ENCODE peak calls at places on chromosomes 5 and 9, in four cellular contexts. M is left ventricle myocardium inferior, X is IMR-90, F is ovary. O is an unnamed sample.
A peak's percentile ranks its signal among the peaks of the same experiment; 100 is the strongest.

GRCh38 chr5:64619609-64620008 is 70.7 kb upstream of the SHISAL2B start:
- DNase-seq in M (no peak), X (no peak), F (no peak), O (no peak)

GRCh38 chr5:143435207-143435657 is 31.7 kb upstream of the NR3C1 start:
- DNase-seq in M (no peak), X (peak; percentile 30), F (no peak), O (no peak)

GRCh38 chr5:10936081-10936480 is 175.0 kb upstream of the DAP start:
- DNase-seq in M (no peak), X (no peak), F (no peak), O (no peak)

GRCh38 chr5:71982717-71983395 is 124.4 kb upstream of the MAP1B start:
- DNase-seq in M (no peak), X (no peak), F (no peak), O (no peak)

GRCh38 chr9:70556736-70557135 is 142.3 kb upstream of the KLF9 start:
- DNase-seq in M (no peak), X (no peak), F (no peak), O (no peak)

GRCh38 chr5:124481419-124481818 is 265.0 kb downstream of the ZNF608 start:
- DNase-seq in M (no peak), X (no peak), F (no peak), O (no peak)

GRCh38 chr5:14181299-14181968 is 38.3 kb downstream of the TRIO start:
- DNase-seq in M (no peak), X (no peak), F (no peak), O (no peak)

GRCh38 chr9:87181670-87182069 is 234.4 kb upstream of the GAS1 start:
- DNase-seq in M (no peak), X (no peak), F (no peak), O (no peak)

GRCh38 chr9:33273972-33274328 is 9.1 kb downstream of the CHMP5 start:
- DNase-seq in M (no peak), X (peak; percentile 49), F (no peak), O (no peak)

GRCh38 chr9:81560851-81561732 is 128.3 kb downstream of the TLE1 start:
- DNase-seq in M (no peak), X (no peak), F (no peak), O (no peak)

GRCh38 chr9:20271107-20271506 is 351.2 kb downstream of the MLLT3 start:
- DNase-seq in M (no peak), X (no peak), F (no peak), O (no peak)

GRCh38 chr9:70484232-70485130 is 70.0 kb upstream of the KLF9 start:
- DNase-seq in M (no peak), X (peak; percentile 86), F (no peak), O (peak; percentile 27)

GRCh38 chr5:67234671-67235176 is 38.1 kb upstream of the CD180 start:
- DNase-seq in M (peak; percentile 40), X (peak; percentile 76), F (peak; percentile 46), O (no peak)

GRCh38 chr9:112764344-112764743 is 13.8 kb downstream of the SNX30 start:
- DNase-seq in M (no peak), X (peak; percentile 91), F (no peak), O (no peak)

GRCh38 chr5:4411664-4412063 is 728.5 kb upstream of the ADAMTS16 start:
- DNase-seq in M (no peak), X (no peak), F (no peak), O (no peak)

GRCh38 chr9:4497855-4498254 is 7.6 kb downstream of the SLC1A1 start:
- DNase-seq in M (no peak), X (peak; percentile 39), F (no peak), O (no peak)

GRCh38 chr5:93191016-93191415 is 390.0 kb downstream of the NR2F1-AS1 start:
- DNase-seq in M (no peak), X (no peak), F (no peak), O (no peak)

GRCh38 chr5:132102101-132102701 is 28.6 kb downstream of the CSF2 start:
- DNase-seq in M (no peak), X (no peak), F (no peak), O (peak; percentile 26)

GRCh38 chr9:69996947-69997346 is 46.7 kb upstream of the MAMDC2 start:
- DNase-seq in M (no peak), X (no peak), F (no peak), O (no peak)

GRCh38 chr9:6414291-6414690 is 1.3 kb downstream of the UHRF2 start:
- DNase-seq in M (no peak), X (peak; percentile 50), F (no peak), O (no peak)

GRCh38 chr9:27377811-27378345 is 80.9 kb upstream of the EQTN start:
- DNase-seq in M (no peak), X (no peak), F (no peak), O (no peak)

GRCh38 chr5:40791715-40792139 is 6.4 kb downstream of the PRKAA1 start:
- DNase-seq in M (no peak), X (peak; percentile 7), F (no peak), O (no peak)

GRCh38 chr5:179900707-179901106 is 7.0 kb downstream of the TBC1D9B start:
- DNase-seq in M (no peak), X (no peak), F (no peak), O (no peak)

GRCh38 chr5:176365663-176366574 is 632 bp downstream of the ARL10 start:
- DNase-seq in M (peak; percentile 64), X (peak; percentile 55), F (peak; percentile 75), O (peak; percentile 32)

GRCh38 chr5:55387865-55388264 is 80.1 kb downstream of the MTREX start:
- DNase-seq in M (no peak), X (no peak), F (no peak), O (no peak)

GRCh38 chr5:107796797-107797196 is 126.1 kb upstream of the EFNA5 start:
- DNase-seq in M (no peak), X (peak; percentile 54), F (no peak), O (no peak)

GRCh38 chr5:98454407-98454806 is 319.1 kb upstream of the RGMB start:
- DNase-seq in M (no peak), X (peak; percentile 55), F (no peak), O (no peak)

GRCh38 chr5:98455660-98456059 is 317.8 kb upstream of the RGMB start:
- DNase-seq in M (no peak), X (peak; percentile 77), F (no peak), O (no peak)

GRCh38 chr5:98458004-98458403 is 315.5 kb upstream of the RGMB start:
- DNase-seq in M (no peak), X (peak; percentile 95), F (no peak), O (no peak)

GRCh38 chr5:98453309-98453708 is 320.2 kb upstream of the RGMB start:
- DNase-seq in M (no peak), X (no peak), F (no peak), O (no peak)

DNA sequence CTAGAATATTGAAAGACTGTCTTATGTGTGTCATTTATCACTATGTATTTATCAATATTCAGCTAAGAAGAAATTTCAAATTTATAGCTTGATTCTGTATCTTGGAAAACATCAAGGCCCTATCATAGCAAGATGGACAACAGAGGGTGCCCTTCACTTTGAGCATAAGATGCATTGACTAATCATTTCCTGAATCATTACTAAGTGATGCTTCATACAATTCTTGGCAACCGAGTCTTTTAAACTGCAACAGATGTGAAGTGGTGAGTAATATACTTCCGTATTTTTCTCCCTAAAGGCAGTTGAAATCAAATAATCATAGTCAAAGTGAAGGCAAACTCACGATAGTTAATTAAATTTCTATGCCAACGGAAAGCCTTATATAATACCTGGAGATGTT is 318.6 kb upstream of the RGMB start:
- DNase-seq in M (no peak), X (peak; percentile 97), F (no peak), O (no peak)
- H3K4me3 ChIP-seq in M (no peak overlapping the region), X (peak overlapping the region; percentile 23), F (no peak overlapping the region), O (no peak overlapping the region)

GRCh38 chr9:136787690-136788400 is 3.3 kb upstream of the TMEM141 start:
- DNase-seq in M (peak; percentile 56), X (peak; percentile 42), F (peak; percentile 69), O (peak; percentile 74)
- H3K4me1 ChIP-seq in M (peaks cover 32% of the 10 kb centered on the region), X (peaks cover 5% of the 10 kb centered on the region), F (peaks cover 7% of the 10 kb centered on the region), O (peaks cover 14% of the 10 kb centered on the region)

GRCh38 chr9:10144336-10144735 is 468.5 kb downstream of the PTPRD start:
- DNase-seq in M (no peak), X (no peak), F (no peak), O (no peak)
- H3K27ac ChIP-seq in M (peak overlapping the region; percentile 72), X (no peak overlapping the region), F (no peak overlapping the region), O (no peak overlapping the region)

DNA sequence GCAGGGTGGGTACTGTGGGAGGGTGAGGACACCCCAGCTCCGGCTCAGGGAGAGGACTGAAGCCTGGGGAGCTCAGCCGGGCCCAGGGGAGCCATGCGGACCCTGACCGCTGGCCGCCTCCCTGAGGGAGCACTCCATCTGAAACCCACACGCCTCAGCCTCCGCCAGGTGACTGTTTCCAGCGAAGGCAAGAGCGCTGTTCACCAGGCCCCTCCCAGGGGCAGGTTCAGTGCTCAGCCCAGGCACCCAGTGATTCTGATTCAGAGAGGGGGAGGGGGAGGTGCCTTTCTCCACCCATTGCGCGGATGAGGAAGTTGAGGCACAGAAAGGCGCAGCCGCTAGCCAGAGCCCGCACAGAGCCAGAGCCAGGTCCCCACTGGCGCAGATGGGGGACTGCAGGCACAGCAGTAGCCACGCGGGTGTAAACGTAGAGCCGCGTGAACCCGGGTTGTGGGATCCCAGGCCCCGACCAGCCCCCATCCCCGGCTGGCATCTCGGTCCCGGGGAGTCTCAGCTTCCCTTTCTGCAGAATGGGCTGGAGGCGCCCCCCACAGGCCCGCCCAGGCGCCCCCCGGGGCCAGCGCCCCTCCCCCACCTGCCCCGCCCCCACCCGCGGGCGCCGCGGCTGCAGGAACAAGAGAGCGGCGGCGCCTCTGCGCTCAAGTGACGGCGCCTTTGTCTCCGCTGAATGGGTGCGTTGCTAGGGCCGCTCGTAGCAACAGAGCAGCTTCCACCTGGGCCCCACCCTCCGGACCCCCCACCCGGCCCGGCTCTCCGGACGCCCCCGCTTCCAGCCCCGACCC is 27.2 kb downstream of the ADGRD2 start:
- DNase-seq in M (no peak), X (no peak), F (no peak), O (no peak)
- H3K4me3 ChIP-seq in M (peak overlapping the region; percentile 47), X (no peak overlapping the region), F (no peak overlapping the region), O (no peak overlapping the region)

DNA sequence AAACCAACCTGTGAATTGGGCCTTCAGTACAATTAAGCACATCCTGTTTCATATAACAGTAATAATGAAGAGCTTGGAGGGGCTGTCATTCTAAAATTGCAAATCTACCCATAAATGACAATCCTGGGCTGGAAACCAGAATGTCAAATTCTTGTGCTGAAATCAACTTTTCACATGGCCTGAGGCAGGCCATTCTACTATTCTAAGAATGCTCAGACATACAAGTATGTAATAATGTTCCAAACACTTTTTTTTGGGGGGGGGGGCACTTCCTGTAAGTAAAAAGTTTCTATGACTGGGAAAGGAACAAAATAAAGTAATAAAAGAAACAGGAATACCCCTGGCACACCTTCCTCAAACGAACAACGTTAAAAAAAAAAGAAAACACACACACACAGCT is 1.5 kb downstream of the ETF1 start:
- DNase-seq in M (no peak), X (no peak), F (no peak), O (no peak)
- H3K4me1 ChIP-seq in M (peaks cover 92% of the 10 kb centered on the region), X (peaks cover 6% of the 10 kb centered on the region), F (peaks cover 17% of the 10 kb centered on the region), O (peaks cover 66% of the 10 kb centered on the region)